ENCODE peak calls at places on chromosomes 12 and 14, in seven cellular contexts. H is mammary epithelial cell, T is vagina, R is fibroblast of lung, Q is upper lobe of left lung, F is HCT116, K is pancreas. Y is an unnamed sample.

GRCh38 chr14:101126376-101127130 is 223.0 kb upstream of the RTL1 start:
- DNase-seq in H (no peak), T (peak), R (no peak), Q (no peak), F (no peak), K (no peak), Y (no peak)

GRCh38 chr14:77613207-77613606 is 3.2 kb downstream of the SPTLC2 start:
- DNase-seq in H (peak), T (no peak), R (peak), Q (no peak), F (no peak), K (no peak), Y (no peak)

GRCh38 chr14:72906316-72906715 is 12.4 kb upstream of the DPF3 start:
- DNase-seq in H (peak), T (no peak), R (peak), Q (no peak), F (no peak), K (no peak), Y (peak)

GRCh38 chr12:50222275-50222783 is 55.2 kb upstream of the CERS5 start:
- DNase-seq in H (peak), T (peak), R (peak), Q (no peak), F (peak), K (no peak), Y (no peak)

GRCh38 chr12:1582709-1583050 is 11.7 kb downstream of the FBXL14 start:
- DNase-seq in H (no peak), T (no peak), R (no peak), Q (no peak), F (no peak), K (no peak), Y (no peak)

GRCh38 chr14:50001146-50001998 is 108.5 kb downstream of the ARF6 start:
- DNase-seq in H (peak), T (peak), R (peak), Q (peak), F (peak), K (peak), Y (peak)

GRCh38 chr12:14931359-14931758 is 7.0 kb downstream of the ERP27 start:
- DNase-seq in H (no peak), T (no peak), R (no peak), Q (no peak), F (no peak), K (no peak), Y (no peak)

GRCh38 chr12:15700595-15700994 is 88.6 kb downstream of the EPS8 start:
- DNase-seq in H (peak), T (no peak), R (peak), Q (no peak), F (peak), K (no peak), Y (peak)

GRCh38 chr14:31360919-31361662 is 59.3 kb downstream of the HEATR5A start:
- DNase-seq in H (peak), T (no peak), R (peak), Q (no peak), F (no peak), K (no peak), Y (no peak)

GRCh38 chr14:36215217-36215598 is 38.7 kb upstream of the PTCSC3 start:
- DNase-seq in H (no peak), T (no peak), R (no peak), Q (no peak), F (no peak), K (no peak), Y (no peak)

GRCh38 chr12:28869197-28869596 is 279.9 kb upstream of the FAR2 start:
- DNase-seq in H (peak), T (no peak), R (peak), Q (no peak), F (no peak), K (no peak), Y (peak)

GRCh38 chr14:70282666-70283065 is 76.8 kb downstream of the COX16 start:
- DNase-seq in H (no peak), T (no peak), R (no peak), Q (no peak), F (no peak), K (no peak), Y (no peak)

GRCh38 chr14:66944872-66945271 is 244.4 kb upstream of the GARIN2 start:
- DNase-seq in H (peak), T (no peak), R (peak), Q (no peak), F (peak), K (no peak), Y (peak)

GRCh38 chr14:71745072-71745471 is 187.2 kb upstream of the RGS6 start:
- DNase-seq in H (no peak), T (no peak), R (no peak), Q (no peak), F (no peak), K (no peak), Y (no peak)

GRCh38 chr14:35222324-35222723 is 69.9 kb upstream of the PSMA6 start:
- DNase-seq in H (no peak), T (no peak), R (no peak), Q (no peak), F (no peak), K (no peak), Y (no peak)

GRCh38 chr12:95820096-95820703 is 29.6 kb upstream of the NTN4 start:
- DNase-seq in H (peak), T (no peak), R (peak), Q (no peak), F (peak), K (peak), Y (no peak)

GRCh38 chr12:123104809-123105208 is 46.1 kb downstream of the PITPNM2 start:
- DNase-seq in H (no peak), T (no peak), R (no peak), Q (no peak), F (no peak), K (no peak), Y (no peak)

GRCh38 chr14:55073856-55074255 is 22.4 kb downstream of the MAPK1IP1L start:
- DNase-seq in H (peak), T (no peak), R (peak), Q (no peak), F (no peak), K (no peak), Y (peak)

GRCh38 chr14:101823511-101824120 is 62.1 kb downstream of the PPP2R5C start:
- DNase-seq in H (no peak), T (peak), R (peak), Q (no peak), F (no peak), K (no peak), Y (no peak)

GRCh38 chr14:43621282-43621681 is 885.8 kb downstream of the FSCB start:
- DNase-seq in H (peak), T (no peak), R (no peak), Q (no peak), F (no peak), K (no peak), Y (no peak)

GRCh38 chr12:40446385-40446784 is 221.6 kb downstream of the LRRK2 start:
- DNase-seq in H (peak), T (no peak), R (no peak), Q (no peak), F (peak), K (no peak), Y (no peak)

GRCh38 chr12:108333898-108334699 is 5.0 kb downstream of the CMKLR1 start:
- DNase-seq in H (peak), T (no peak), R (peak), Q (no peak), F (no peak), K (no peak), Y (no peak)

GRCh38 chr12:22271036-22271435 is 63.5 kb downstream of the ST8SIA1 start:
- DNase-seq in H (peak), T (no peak), R (peak), Q (no peak), F (no peak), K (no peak), Y (no peak)

GRCh38 chr14:100670017-100670974 is 56.4 kb upstream of the DLK1 start:
- DNase-seq in H (no peak), T (no peak), R (no peak), Q (no peak), F (no peak), K (no peak), Y (no peak)

GRCh38 chr12:15824516-15824915 is 35.3 kb upstream of the EPS8 start:
- DNase-seq in H (no peak), T (no peak), R (no peak), Q (no peak), F (no peak), K (no peak), Y (peak)

GRCh38 chr12:59808317-59808910 is 212.6 kb downstream of the SLC16A7 start:
- DNase-seq in H (peak), T (no peak), R (peak), Q (no peak), F (peak), K (no peak), Y (no peak)

GRCh38 chr12:25615119-25615518 is 62.0 kb upstream of the LMNTD1 start:
- DNase-seq in H (peak), T (no peak), R (peak), Q (no peak), F (no peak), K (no peak), Y (peak)

GRCh38 chr12:24754690-24755638 is 193.9 kb downstream of the BCAT1 start:
- DNase-seq in H (peak), T (no peak), R (peak), Q (no peak), F (no peak), K (no peak), Y (peak)

GRCh38 chr12:28708918-28709371 is 440.1 kb upstream of the FAR2 start:
- DNase-seq in H (no peak), T (no peak), R (peak), Q (no peak), F (no peak), K (no peak), Y (peak)

GRCh38 chr14:93234798-93235197 is 27.7 kb downstream of the UBR7 start:
- DNase-seq in H (peak), T (no peak), R (peak), Q (no peak), F (no peak), K (no peak), Y (peak)

GRCh38 chr12:30200864-30201263 is 417.1 kb upstream of the TMTC1 start:
- DNase-seq in H (no peak), T (no peak), R (peak), Q (peak), F (no peak), K (peak), Y (no peak)
- H3K4me3 ChIP-seq in H (no peak), T (peak), R (no peak), Q (no peak), F (no peak), K (no peak), Y (peak)

GRCh38 chr14:104137297-104138097 is 890 bp upstream of the KIF26A start:
- DNase-seq in H (no peak), T (no peak), R (peak), Q (peak), F (no peak), K (peak), Y (no peak)
- TF ChIP-seq CTCF in H (peak), T (peak), R (peak), Q (peak), F (peak), K (peak), Y (peak)

GRCh38 chr12:93377252-93377542 is 528 bp upstream of the NUDT4 start:
- DNase-seq in H (no peak), T (no peak), R (no peak), Q (no peak), F (no peak), K (no peak), Y (no peak)

GRCh38 chr12:93378373-93379310 is 917 bp downstream of the NUDT4 start:
- DNase-seq in H (peak), T (no peak), R (peak), Q (peak), F (no peak), K (no peak), Y (no peak)

GRCh38 chr12:93380480-93381121 is 2.9 kb downstream of the NUDT4 start:
- DNase-seq in H (peak), T (no peak), R (peak), Q (no peak), F (no peak), K (no peak), Y (no peak)

GRCh38 chr12:93379432-93380308 is 1.9 kb downstream of the NUDT4 start:
- DNase-seq in H (peak), T (no peak), R (peak), Q (no peak), F (no peak), K (no peak), Y (no peak)

GRCh38 chr12:93381183-93381975 is 3.7 kb downstream of the NUDT4 start:
- DNase-seq in H (no peak), T (no peak), R (peak), Q (no peak), F (no peak), K (no peak), Y (no peak)
- H3K4me3 ChIP-seq in H (peak), T (peak), R (peak), Q (peak), F (no peak), K (peak), Y (peak)

DNA sequence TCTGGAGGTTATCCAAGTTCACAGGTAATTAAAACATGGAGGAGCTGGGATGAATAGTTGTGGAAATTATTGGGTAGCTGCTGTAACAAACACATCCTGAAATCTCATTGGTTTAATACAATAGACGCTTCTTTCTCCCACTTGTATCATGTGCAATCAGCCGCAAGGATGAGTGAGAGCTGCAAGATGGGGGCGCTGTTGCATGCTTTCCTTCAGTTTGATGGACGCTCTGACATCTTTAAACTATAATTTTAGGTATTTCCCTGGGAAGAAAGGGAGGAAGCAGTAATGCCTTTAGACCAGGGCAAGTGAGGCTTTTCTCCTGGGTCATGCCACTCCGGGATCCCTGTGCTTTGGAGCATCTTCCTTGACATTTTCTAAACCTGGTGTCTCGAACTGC is 178.7 kb downstream of the PAWR start:
- DNase-seq in H (no peak), T (no peak), R (no peak), Q (no peak), F (no peak), K (no peak), Y (no peak)
- TF ChIP-seq CTCF in H (peak), T (no peak), R (no peak), Q (no peak), F (peak), K (no peak), Y (peak)

GRCh38 chr14:99586054-99586760 is 17.8 kb downstream of the CCDC85C start:
- DNase-seq in H (no peak), T (no peak), R (no peak), Q (peak), F (no peak), K (no peak), Y (no peak)
- H3K4me3 ChIP-seq in H (no peak), T (no peak), R (no peak), Q (no peak), F (no peak), K (no peak), Y (no peak)

GRCh38 chr12:114355389-114356088 is 50.4 kb downstream of the TBX5 start:
- DNase-seq in H (no peak), T (no peak), R (no peak), Q (peak), F (peak), K (no peak), Y (no peak)
- TF ChIP-seq CTCF in H (no peak), T (no peak), R (peak), Q (no peak), F (peak), K (no peak), Y (no peak)

GRCh38 chr14:94476018-94476417 is at the start of gene SERPINA9:
- DNase-seq in H (no peak), T (no peak), R (no peak), Q (no peak), F (no peak), K (no peak), Y (no peak)

GRCh38 chr14:94474581-94475031 is 1.4 kb downstream of the SERPINA9 start:
- DNase-seq in H (peak), T (no peak), R (peak), Q (peak), F (no peak), K (no peak), Y (no peak)

GRCh38 chr14:94480809-94481208 is 4.8 kb upstream of the SERPINA9 start:
- DNase-seq in H (no peak), T (no peak), R (peak), Q (no peak), F (no peak), K (no peak), Y (no peak)

GRCh38 chr14:94481468-94482131 is 5.6 kb upstream of the SERPINA9 start:
- DNase-seq in H (peak), T (no peak), R (peak), Q (no peak), F (no peak), K (no peak), Y (no peak)

GRCh38 chr14:94478420-94478819 is 2.4 kb upstream of the SERPINA9 start:
- DNase-seq in H (no peak), T (no peak), R (no peak), Q (no peak), F (no peak), K (no peak), Y (no peak)
- H3K4me3 ChIP-seq in H (no peak), T (no peak), R (no peak), Q (no peak), F (no peak), K (no peak), Y (no peak)

DNA sequence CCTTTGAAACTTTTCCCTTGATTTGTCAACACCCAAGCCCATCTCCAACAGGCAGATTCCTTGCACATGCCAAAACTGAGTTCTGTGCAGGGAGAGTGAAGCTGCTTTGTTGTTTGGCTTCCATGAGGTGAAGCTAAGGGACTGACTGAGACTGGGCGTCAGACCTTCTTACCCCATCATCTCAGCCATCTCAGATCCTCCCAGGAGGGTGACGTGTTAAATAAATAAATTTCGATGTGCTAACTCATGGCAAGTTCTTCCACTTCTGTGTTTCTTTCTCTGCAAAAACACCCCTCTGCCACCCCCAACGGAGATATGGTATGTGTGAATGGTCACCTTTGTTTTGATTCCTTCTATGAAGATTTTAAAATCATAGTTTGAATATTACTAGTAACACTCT is 17.8 kb downstream of the UTP20 start:
- DNase-seq in H (no peak), T (no peak), R (peak), Q (no peak), F (no peak), K (no peak), Y (no peak)
- TF ChIP-seq CTCF in H (no peak), T (no peak), R (no peak), Q (no peak), F (no peak), K (no peak), Y (no peak)

GRCh38 chr12:98514984-98515367 is 414 bp upstream of the TMPO start:
- DNase-seq in H (no peak), T (peak), R (no peak), Q (no peak), F (no peak), K (no peak), Y (no peak)

GRCh38 chr12:98516184-98516873 is 939 bp downstream of the TMPO start:
- DNase-seq in H (peak), T (peak), R (peak), Q (no peak), F (peak), K (peak), Y (peak)

GRCh38 chr12:98509063-98509462 is 6.3 kb upstream of the TMPO start:
- DNase-seq in H (no peak), T (no peak), R (no peak), Q (no peak), F (no peak), K (no peak), Y (no peak)

GRCh38 chr12:98515368-98516183 is at the start of gene TMPO:
- DNase-seq in H (peak), T (peak), R (peak), Q (peak), F (peak), K (peak), Y (peak)

DNA sequence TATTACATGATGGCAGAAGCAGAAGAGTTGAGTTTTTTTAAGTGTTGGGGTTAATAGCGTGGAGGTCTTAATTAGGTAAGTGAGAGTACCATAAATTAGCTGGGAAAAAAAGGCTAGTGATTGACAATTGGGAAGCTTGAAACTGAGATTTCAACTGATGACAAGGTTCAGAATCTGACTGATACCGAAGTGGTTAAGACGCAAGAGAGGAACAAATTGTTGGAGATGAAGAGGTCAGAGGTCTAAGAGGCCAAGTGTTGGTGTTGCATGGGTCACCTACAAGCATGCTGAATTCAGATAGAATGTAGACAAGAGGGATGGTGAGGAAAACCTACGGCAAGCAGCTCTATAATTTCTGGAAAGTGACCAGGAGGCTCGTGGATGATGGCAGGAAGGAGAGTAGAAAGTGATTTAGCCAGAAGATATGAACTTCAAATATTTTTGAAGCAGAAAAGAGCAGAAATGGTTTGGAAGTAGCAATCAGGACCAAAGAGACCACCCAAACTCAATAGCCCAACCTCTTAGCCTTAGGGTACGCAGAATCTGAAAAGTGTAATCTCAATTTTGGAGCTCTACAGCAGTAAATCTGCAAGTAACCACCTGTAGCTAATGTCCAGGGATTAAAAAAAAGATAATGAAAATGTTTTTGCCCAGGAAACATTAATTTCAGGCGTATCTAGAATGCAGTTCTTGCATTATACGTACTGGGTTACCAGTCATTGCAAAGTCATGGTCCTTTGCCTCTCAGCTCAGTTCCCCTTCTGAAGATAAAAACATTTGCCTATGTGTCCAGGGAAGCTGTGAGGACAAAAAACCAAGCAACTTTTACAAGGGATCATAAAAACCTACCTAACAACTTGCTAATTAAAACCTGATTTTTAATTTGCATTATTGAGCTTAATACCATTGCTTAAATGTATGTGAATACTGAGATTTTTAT is 1.7 kb upstream of the TMPO start:
- DNase-seq in H (no peak), T (peak), R (no peak), Q (no peak), F (no peak), K (no peak), Y (no peak)
- H3K4me3 ChIP-seq in H (peak), T (peak), R (peak), Q (peak), F (peak), K (peak), Y (no peak)

Y was measured in retinal pigment epithelial cell.